ENCODE peak calls at places on chromosomes 3 and 15, in four cellular contexts. R, F, T and U are unnamed samples. For H3K27me3, the result is how much of the 10 kb centered on the place peaks cover.

GRCh38 chr15:50138391-50138790 is 19.4 kb upstream of the ATP8B4 start:
- DNase-seq in R (no peak), T (no peak), F (no peak), U (no peak)

GRCh38 chr3:19474169-19474568 is 325.9 kb downstream of the KCNH8 start:
- DNase-seq in T (no peak), R (no peak), F (no peak), U (no peak)

GRCh38 chr3:48478631-48479555 is 25.1 kb downstream of the SHISA5 start:
- DNase-seq in R (peak), F (no peak), T (peak), U (no peak)

GRCh38 chr3:36596411-36596810 is 167.9 kb downstream of the DCLK3 start:
- DNase-seq in T (no peak), F (no peak), R (no peak), U (no peak)

GRCh38 chr3:143536817-143537535 is 311.3 kb downstream of the SLC9A9 start:
- DNase-seq in F (no peak), R (peak), T (no peak), U (no peak)

GRCh38 chr15:101183226-101183925 is 68.5 kb downstream of the CHSY1 start:
- DNase-seq in R (no peak), F (no peak), T (no peak), U (no peak)

GRCh38 chr15:82052751-82053150 is 6.9 kb upstream of the MEX3B start:
- DNase-seq in T (no peak), F (no peak), R (no peak), U (no peak)

GRCh38 chr3:171192176-171192854 is 165.8 kb upstream of the SLC2A2 start:
- DNase-seq in R (no peak), T (no peak), F (no peak), U (peak)

GRCh38 chr3:105399611-105400010 is 32.9 kb downstream of the ALCAM start:
- DNase-seq in F (no peak), R (no peak), T (no peak), U (no peak)

GRCh38 chr3:83354205-83354604 is 1592.8 kb upstream of the GBE1 start:
- DNase-seq in F (no peak), T (no peak), R (no peak), U (no peak)
- H3K4me3 ChIP-seq in F (no peak), T (no peak), R (no peak), U (no peak)

GRCh38 chr3:148852271-148853000 is 12.7 kb upstream of the CPA3 start:
- DNase-seq in F (peak), T (no peak), R (no peak), U (no peak)

GRCh38 chr3:148863297-148863696 is 1.8 kb upstream of the CPA3 start:
- DNase-seq in F (no peak), R (no peak), T (no peak), U (no peak)

GRCh38 chr3:148856404-148856803 is 8.7 kb upstream of the CPA3 start:
- DNase-seq in T (no peak), F (peak), R (no peak), U (no peak)

GRCh38 chr3:148861277-148861869 is 3.7 kb upstream of the CPA3 start:
- DNase-seq in T (no peak), F (no peak), R (peak), U (peak)

DNA sequence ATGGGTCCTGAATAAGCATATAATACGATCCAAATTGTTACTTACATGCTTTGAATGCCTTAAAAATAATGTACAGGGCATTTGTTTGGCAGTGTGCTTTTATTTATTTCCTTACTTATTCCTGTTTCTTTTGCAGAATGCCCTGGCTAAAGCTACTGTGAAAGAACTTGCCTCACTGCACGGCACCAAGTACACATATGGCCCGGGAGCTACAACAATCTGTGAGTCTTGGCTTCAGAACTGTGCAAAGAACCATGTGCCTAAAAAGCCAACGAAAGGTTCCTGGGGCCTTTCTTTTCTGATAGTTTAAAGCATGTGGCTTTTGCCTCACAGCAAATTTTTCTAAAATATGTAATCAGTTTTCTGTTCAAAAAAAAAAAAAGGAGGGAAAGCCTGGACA is 7.8 kb upstream of the CPA3 start:
- DNase-seq in T (no peak), R (no peak), F (no peak), U (no peak)
- H3K27me3 ChIP-seq in T (under half), R (under half), F (under half), U (under half)

DNA sequence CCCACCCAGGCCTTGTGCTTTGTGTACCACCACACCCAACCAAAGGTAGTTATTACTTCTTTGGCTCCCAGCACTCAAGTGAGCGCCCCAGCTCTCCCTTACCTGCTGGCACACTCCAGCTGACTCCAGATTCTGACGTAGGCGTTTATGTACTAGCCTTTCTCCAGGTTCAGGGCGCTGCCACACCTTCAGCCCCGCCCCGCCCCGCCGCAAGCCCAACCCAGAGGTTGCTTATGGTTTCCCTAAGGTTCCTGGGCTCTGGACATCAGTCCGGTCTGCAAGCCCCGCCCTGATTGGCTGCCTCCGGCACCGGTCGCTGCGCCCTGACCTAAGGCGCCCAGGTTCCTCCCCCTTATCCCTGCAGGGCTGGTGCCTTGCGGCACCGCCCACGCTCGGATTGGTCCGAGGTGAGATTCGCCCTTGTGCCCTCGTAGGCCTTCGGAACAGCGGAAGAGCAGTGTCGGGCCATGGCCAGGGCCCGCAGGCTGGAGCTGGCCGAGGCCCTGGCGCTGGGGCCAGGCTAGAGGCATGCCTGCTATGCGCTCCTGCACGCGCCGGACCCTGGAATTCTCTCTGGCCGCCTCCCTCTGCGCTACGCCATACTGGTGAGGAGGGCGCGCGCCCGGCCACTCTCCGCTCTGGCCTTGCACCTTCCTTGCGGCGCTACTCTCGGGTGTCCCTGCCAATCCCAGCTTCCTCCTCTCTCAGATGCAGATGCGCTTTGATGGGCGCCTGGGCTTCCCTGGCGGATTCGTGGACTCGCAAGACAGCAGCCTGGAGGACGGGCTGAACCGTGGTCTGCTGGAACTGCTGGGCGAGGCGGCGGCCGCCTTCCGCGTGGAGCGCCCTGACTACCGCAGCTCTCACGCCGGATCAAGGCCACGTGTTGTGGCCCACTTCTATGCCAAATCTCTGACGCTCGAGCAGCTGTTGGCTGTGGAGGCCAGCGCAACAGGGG is 19.8 kb upstream of the NUDT16 start:
- DNase-seq in R (peak), T (peak), F (peak), U (no peak)
- H3K4me3 ChIP-seq in R (peak), T (peak), F (peak), U (peak)

GRCh38 chr15:83653639-83654378 is at the start of gene ADAMTSL3:
- DNase-seq in R (no peak), T (no peak), F (peak), U (no peak)

GRCh38 chr15:83653288-83653638 is 660 bp upstream of the ADAMTSL3 start:
- DNase-seq in R (no peak), T (no peak), F (no peak), U (no peak)

GRCh38 chr15:83651541-83651940 is 2.4 kb upstream of the ADAMTSL3 start:
- DNase-seq in T (no peak), R (no peak), F (no peak), U (no peak)

GRCh38 chr15:83650831-83651230 is 3.1 kb upstream of the ADAMTSL3 start:
- DNase-seq in T (no peak), R (no peak), F (no peak), U (no peak)

DNA sequence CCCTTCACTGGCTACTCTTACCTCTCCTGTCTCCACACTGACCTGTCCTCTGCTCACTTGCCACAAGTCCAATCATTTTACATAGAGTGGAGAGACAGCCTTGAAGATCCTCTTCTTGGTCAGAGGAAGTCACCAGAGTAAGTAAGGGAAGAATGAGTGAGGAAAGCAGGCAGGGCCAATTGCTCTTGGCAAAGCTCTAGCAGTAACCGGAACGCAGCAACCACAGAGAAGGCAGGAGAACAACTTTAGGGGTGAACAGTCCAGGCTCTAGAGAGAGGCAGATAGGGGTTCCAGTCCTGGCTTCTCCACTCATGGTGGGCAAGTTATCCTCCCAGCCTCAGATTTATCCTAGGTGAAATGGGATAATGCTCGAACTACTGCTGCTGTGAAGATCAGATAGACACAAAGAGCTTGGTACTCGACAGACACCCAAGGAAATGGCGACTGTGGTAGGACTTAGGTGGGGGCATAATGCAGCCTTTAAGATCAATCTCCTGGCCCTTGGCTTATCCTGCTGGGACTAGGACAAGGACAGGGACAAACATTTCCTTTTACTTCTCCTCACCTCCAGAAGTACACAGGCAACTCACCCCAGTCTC is 1.2 kb upstream of the ADAMTSL3 start:
- DNase-seq in T (no peak), R (no peak), F (no peak), U (no peak)
- H3K27me3 ChIP-seq in T (under half), R (under half), F (under half), U (under half)